ENCODE peak calls at places on chromosome 17, in five cellular contexts. U is NCI-H2081, L is EH, W is naive B cell, V is tibial artery. N is an unnamed sample.

GRCh38 chr17:17538417-17539391 is 42.5 kb upstream of the RASD1 start:
- DNase-seq in L (peak; percentile 12), V (no peak), W (no peak), U (peak; percentile 97), N (peak; percentile 28)

GRCh38 chr17:7017827-7018200 is 5.0 kb upstream of the BCL6B start:
- DNase-seq in W (no peak), V (no peak), L (no peak), U (no peak), N (no peak)

GRCh38 chr17:73324711-73325526 is 13.1 kb upstream of the CDC42EP4 start:
- DNase-seq in U (no peak), W (no peak), V (no peak), L (no peak), N (no peak)

GRCh38 chr17:31674305-31674704 is 184.7 kb downstream of the COPRS start:
- DNase-seq in U (no peak), V (no peak), W (no peak), L (peak; percentile 78), N (peak; percentile 34)

GRCh38 chr17:59838196-59838911 is 54.4 kb downstream of the TUBD1 start:
- DNase-seq in U (peak; percentile 46), L (peak; percentile 44), V (no peak), W (no peak), N (no peak)

GRCh38 chr17:68248886-68249872 is 1.3 kb downstream of the AMZ2 start:
- DNase-seq in V (no peak), L (no peak), U (no peak), W (no peak), N (no peak)

GRCh38 chr17:69874220-69874670 is 200.8 kb upstream of the KCNJ16 start:
- DNase-seq in W (no peak), V (no peak), L (peak; percentile 95), U (no peak), N (peak; percentile 92)

GRCh38 chr17:11553135-11553534 is 45.1 kb upstream of the DNAH9 start:
- DNase-seq in V (no peak), L (no peak), U (no peak), W (no peak), N (no peak)

GRCh38 chr17:61827649-61828395 is 35.5 kb downstream of the BRIP1 start:
- DNase-seq in V (no peak), U (no peak), L (no peak), W (no peak), N (no peak)

GRCh38 chr17:79791354-79792123 is 5.3 kb downstream of the CBX8 start:
- DNase-seq in V (no peak), U (no peak), W (no peak), L (no peak), N (no peak)

GRCh38 chr17:44354582-44355309 is 8.9 kb downstream of the FAM171A2 start:
- DNase-seq in U (no peak), W (peak; percentile 60), L (no peak), V (no peak), N (no peak)

GRCh38 chr17:7801582-7801981 is 32.4 kb upstream of the KDM6B start:
- DNase-seq in U (no peak), W (no peak), L (no peak), V (no peak), N (no peak)

GRCh38 chr17:64355536-64356303 is 34.9 kb downstream of the PECAM1 start:
- DNase-seq in L (no peak), U (no peak), W (no peak), V (no peak), N (no peak)

GRCh38 chr17:11644265-11645212 is 46.3 kb downstream of the DNAH9 start:
- DNase-seq in L (peak; percentile 39), W (peak; percentile 9), U (peak; percentile 43), V (peak; percentile 37), N (peak; percentile 54)

GRCh38 chr17:68314916-68315535 is 23.7 kb downstream of the ARSG start:
- DNase-seq in W (no peak), L (no peak), U (no peak), V (peak; percentile 63), N (peak; percentile 37)

GRCh38 chr17:622356-622755 is 92.3 kb downstream of the VPS53 start:
- DNase-seq in V (no peak), L (peak; percentile 52), W (no peak), U (no peak), N (peak; percentile 79)

N was measured in bronchial epithelial cell.